ENCODE peak calls at places on chromosomes 3 and 15, in four cellular contexts. P is foreskin keratinocyte; U is H1; R is CD8-positive, alpha-beta T cell. K is an unnamed sample.

GRCh38 chr15:58271410-58271809 is 133.2 kb downstream of the AQP9 start:
- DNase-seq in P (no peak), U (no peak), R (no peak), K (no peak)

GRCh38 chr3:117622130-117622841 is 912.7 kb downstream of the TUSC7 start:
- DNase-seq in P (peak), U (no peak), R (no peak), K (peak)

GRCh38 chr3:30615615-30616346 is 9.4 kb downstream of the TGFBR2 start:
- DNase-seq in P (no peak), U (no peak), R (no peak), K (no peak)

GRCh38 chr3:42371776-42372175 is 38.6 kb downstream of the LYZL4 start:
- DNase-seq in P (no peak), U (no peak), R (no peak), K (no peak)

GRCh38 chr3:63521657-63522056 is 130.8 kb upstream of the SNTN start:
- DNase-seq in P (no peak), U (no peak), R (no peak), K (no peak)

GRCh38 chr3:12948891-12949711 is 107.7 kb upstream of the RPL32 start:
- DNase-seq in P (peak), U (no peak), R (peak), K (no peak)

GRCh38 chr15:69394556-69395282 is 19.4 kb upstream of the KIF23 start:
- DNase-seq in P (no peak), U (peak), R (peak), K (no peak)

GRCh38 chr3:22609139-22609538 is 594.0 kb upstream of the UBE2E2 start:
- DNase-seq in P (no peak), U (no peak), R (no peak), K (no peak)

GRCh38 chr3:38019658-38020341 is 9.6 kb downstream of the PLCD1 start:
- DNase-seq in P (no peak), U (no peak), R (no peak), K (no peak)

GRCh38 chr15:94610069-94610863 is 378.9 kb downstream of the MCTP2 start:
- DNase-seq in P (no peak), U (no peak), R (no peak), K (no peak)

GRCh38 chr15:52735231-52736089 is 54.7 kb downstream of the ONECUT1 start:
- DNase-seq in P (peak), U (peak), R (peak), K (peak)

GRCh38 chr3:14542656-14543055 is 2.5 kb upstream of the GRIP2 start:
- DNase-seq in P (no peak), U (no peak), R (no peak), K (no peak)

GRCh38 chr3:146166450-146167222 is 5.7 kb upstream of the PLOD2 start:
- DNase-seq in P (peak), U (no peak), R (no peak), K (peak)

GRCh38 chr15:39417766-39418165 is 163.1 kb upstream of the THBS1 start:
- DNase-seq in P (no peak), U (no peak), R (no peak), K (no peak)

GRCh38 chr15:98682992-98683701 is 34.8 kb downstream of the IGF1R start:
- DNase-seq in P (peak), U (no peak), R (no peak), K (peak)

GRCh38 chr15:27506752-27507151 is 535.8 kb downstream of the GABRG3 start:
- DNase-seq in P (no peak), U (no peak), R (no peak), K (no peak)

GRCh38 chr3:176734146-176734545 is 463.1 kb downstream of the TBL1XR1 start:
- DNase-seq in P (no peak), U (peak), R (no peak), K (no peak)

GRCh38 chr3:106728315-106728821 is 648.9 kb upstream of the CCDC54 start:
- DNase-seq in P (peak), U (no peak), R (no peak), K (peak)

GRCh38 chr3:38627956-38628355 is 21.5 kb downstream of the SCN5A start:
- DNase-seq in P (no peak), U (no peak), R (no peak), K (no peak)

GRCh38 chr3:175895731-175896130 is 1036.6 kb downstream of the NAALADL2 start:
- DNase-seq in P (no peak), U (no peak), R (no peak), K (no peak)

GRCh38 chr15:61997786-61998185 is 62.5 kb downstream of the VPS13C start:
- DNase-seq in P (no peak), U (no peak), R (no peak), K (no peak)

GRCh38 chr15:39579487-39580116 is 1.3 kb upstream of the THBS1 start:
- DNase-seq in P (peak), U (peak), R (no peak), K (peak)

GRCh38 chr15:47185222-47185800 is 532.0 kb upstream of the SEMA6D start:
- DNase-seq in P (no peak), U (no peak), R (no peak), K (no peak)

GRCh38 chr3:119559441-119559963 is at the start of gene CD80:
- DNase-seq in P (no peak), U (no peak), R (peak), K (no peak)

GRCh38 chr3:40717471-40717870 is 192.7 kb downstream of the ZNF621 start:
- DNase-seq in P (no peak), U (no peak), R (no peak), K (no peak)

GRCh38 chr3:123791417-123791816 is 92.7 kb downstream of the MYLK start:
- DNase-seq in P (no peak), U (no peak), R (no peak), K (no peak)

GRCh38 chr3:10622456-10622855 is 117.1 kb upstream of the ATP2B2 start:
- DNase-seq in P (no peak), U (no peak), R (no peak), K (no peak)

GRCh38 chr3:142644502-142644901 is 48.3 kb downstream of the PLS1 start:
- DNase-seq in P (no peak), U (no peak), R (no peak), K (no peak)

GRCh38 chr3:12400795-12401194 is 83.5 kb upstream of the TSEN2 start:
- DNase-seq in P (peak), U (no peak), R (no peak), K (no peak)

GRCh38 chr3:45751537-45752242 is 44.6 kb downstream of the SLC6A20 start:
- DNase-seq in P (no peak), U (no peak), R (no peak), K (no peak)

GRCh38 chr3:158770254-158771017 is 31.4 kb upstream of the MFSD1 start:
- DNase-seq in P (no peak), U (no peak), R (no peak), K (no peak)

DNA sequence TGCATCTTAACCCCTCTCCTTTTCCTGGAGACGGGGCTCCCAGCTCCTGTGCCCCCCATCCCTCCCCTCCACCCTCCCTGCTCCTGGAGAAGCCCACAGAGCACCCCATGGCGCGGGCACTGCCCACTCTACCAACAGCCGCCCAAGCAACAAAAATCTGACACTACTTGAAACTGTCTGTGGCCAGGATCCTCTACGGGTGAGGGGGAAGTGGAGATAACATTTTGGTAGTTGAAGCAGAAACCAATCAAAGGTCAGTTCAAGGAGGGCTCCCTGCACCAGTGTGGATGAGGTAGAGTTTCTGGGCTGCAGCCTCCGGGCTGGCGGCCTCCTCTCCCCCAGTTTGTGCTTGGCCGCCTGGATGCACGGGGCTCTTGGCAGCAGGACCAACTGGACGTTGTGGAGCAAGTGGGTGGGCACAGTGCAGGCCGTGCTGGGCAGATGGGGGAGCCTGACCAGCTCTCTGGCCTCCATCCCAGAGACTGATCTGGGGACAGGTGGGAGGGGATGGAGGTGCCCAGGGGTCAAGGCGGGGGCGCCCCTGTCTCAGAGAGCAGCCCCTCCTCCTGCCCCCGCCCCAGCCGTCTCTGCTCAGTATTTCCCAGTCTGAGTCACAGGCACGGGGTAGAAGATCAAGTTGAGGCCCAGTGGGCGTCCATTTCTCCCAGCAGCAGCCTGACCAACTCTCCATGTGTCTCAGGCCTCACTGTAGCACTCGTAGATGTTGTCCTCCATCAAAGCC is 12.8 kb downstream of the H1-8 start:
- DNase-seq in P (no peak), U (no peak), R (no peak), K (no peak)
- H3K27ac ChIP-seq in P (no peak), U (no peak), R (no peak), K (no peak)

GRCh38 chr15:67918205-67918861 is 78.5 kb upstream of the RNU6-1 start:
- DNase-seq in P (no peak), U (no peak), R (no peak), K (no peak)

GRCh38 chr15:67916051-67916374 is 76.2 kb upstream of the RNU6-1 start:
- DNase-seq in P (no peak), U (no peak), R (no peak), K (no peak)

GRCh38 chr15:67916565-67916964 is 76.7 kb upstream of the RNU6-1 start:
- DNase-seq in P (no peak), U (no peak), R (no peak), K (no peak)

GRCh38 chr15:67917037-67917436 is 77.2 kb upstream of the RNU6-1 start:
- DNase-seq in P (no peak), U (no peak), R (no peak), K (no peak)

GRCh38 chr15:67917636-67918035 is 77.8 kb upstream of the RNU6-1 start:
- DNase-seq in P (no peak), U (no peak), R (no peak), K (no peak)
- H3K27ac ChIP-seq in P (no peak), U (no peak), R (no peak), K (no peak)

DNA sequence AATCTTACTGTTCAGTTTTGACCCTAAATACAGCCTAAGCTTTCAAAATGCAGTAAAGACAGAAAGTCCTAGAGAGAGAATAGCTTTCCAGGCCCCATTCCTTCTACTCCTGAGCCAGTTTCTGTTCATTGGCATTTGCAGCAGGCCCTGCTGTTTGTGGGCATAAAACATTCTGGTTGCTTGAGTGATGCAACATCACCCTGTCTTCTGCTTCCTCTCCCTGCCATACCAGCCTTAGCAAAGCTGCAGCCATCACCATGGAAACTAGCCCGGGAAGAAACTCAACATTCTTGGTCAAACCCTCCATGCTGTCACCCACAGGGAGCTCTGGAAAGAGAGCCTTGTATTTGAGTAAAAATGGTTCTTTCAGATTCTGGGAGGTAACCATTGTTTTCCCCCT is 325.7 kb downstream of the MAGI1 start:
- DNase-seq in P (no peak), U (no peak), R (no peak), K (no peak)
- H3K27ac ChIP-seq in P (no peak), U (no peak), R (no peak), K (no peak)

DNA sequence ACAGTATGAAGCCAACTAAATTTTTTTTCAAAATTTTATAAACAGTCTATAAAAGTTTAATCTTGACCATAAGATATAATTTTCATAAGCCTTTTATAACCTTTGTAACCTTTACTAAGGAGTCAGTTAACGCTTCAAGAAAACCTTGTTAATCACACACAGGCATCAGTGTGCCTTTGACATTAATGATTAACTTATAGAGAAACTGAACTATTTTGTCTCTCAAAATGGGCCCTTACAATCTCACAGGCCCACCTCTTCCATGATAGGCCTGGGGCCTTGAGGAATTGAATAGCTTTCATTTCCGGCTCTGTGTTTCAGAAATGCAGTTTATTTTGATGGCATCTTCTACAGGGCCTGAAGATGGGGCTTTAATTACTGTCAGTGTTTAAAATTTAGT is 70.1 kb downstream of the CD200 start:
- DNase-seq in P (no peak), U (no peak), R (no peak), K (no peak)
- H3K27ac ChIP-seq in P (no peak), U (no peak), R (no peak), K (no peak)

GRCh38 chr3:100706365-100706764 is 2.9 kb upstream of the TFG start:
- DNase-seq in P (peak), U (no peak), R (no peak), K (peak)
- H3K27ac ChIP-seq in P (peak), U (no peak), R (no peak), K (peak)

GRCh38 chr3:183315739-183316138 is 62.7 kb downstream of the B3GNT5 start:
- DNase-seq in P (no peak), U (no peak), R (no peak), K (no peak)

GRCh38 chr3:183313764-183314163 is 60.7 kb downstream of the B3GNT5 start:
- DNase-seq in P (no peak), U (no peak), R (no peak), K (no peak)

GRCh38 chr3:183318846-183319770 is 66.1 kb downstream of the B3GNT5 start:
- DNase-seq in P (no peak), U (no peak), R (no peak), K (no peak)

GRCh38 chr3:183317271-183317670 is 64.2 kb downstream of the B3GNT5 start:
- DNase-seq in P (no peak), U (no peak), R (no peak), K (no peak)

GRCh38 chr3:183317886-183318845 is 65.1 kb downstream of the B3GNT5 start:
- DNase-seq in P (no peak), U (no peak), R (no peak), K (no peak)
- H3K27ac ChIP-seq in P (no peak), U (no peak), R (no peak), K (peak)

DNA sequence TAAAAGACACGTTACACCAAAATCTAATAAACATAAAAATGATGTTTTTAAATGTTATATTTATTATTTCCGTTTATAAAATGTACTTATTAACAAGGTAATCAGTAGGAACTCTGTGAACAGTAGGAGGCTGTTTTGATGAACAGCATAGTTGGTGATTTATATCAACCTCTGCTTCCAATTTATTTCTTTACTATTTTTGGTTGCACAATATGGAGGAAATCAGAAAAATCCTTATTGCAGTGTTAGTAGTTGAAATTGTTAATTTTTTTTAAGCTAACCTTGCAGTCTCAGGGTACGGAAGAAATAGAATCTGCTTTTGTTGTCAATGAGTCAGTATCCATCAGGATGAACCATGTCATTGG is 5.0 kb upstream of the SNX22 start:
- DNase-seq in P (no peak), U (no peak), R (no peak), K (no peak)
- H3K27ac ChIP-seq in P (no peak), U (no peak), R (no peak), K (no peak)

K was measured in epithelial cell of prostate.